ENCODE peak calls at places on chromosomes 3 and 15, in six cellular contexts. One of them, this sample, is unnamed.

GRCh38 chr3:24520941-24521305 is 26.3 kb upstream of the THRB start:
- DNase-seq in uterus: no peak
- DNase-seq in tibial artery: no peak
- DNase-seq in brain microvascular endothelial cell: no peak
- DNase-seq in cardiac fibroblast: no peak
- DNase-seq in NB4: no peak
- DNase-seq in this sample: no peak

GRCh38 chr3:113161661-113162060 is 49.7 kb upstream of the BOC start:
- DNase-seq in uterus: no peak
- DNase-seq in tibial artery: no peak
- DNase-seq in brain microvascular endothelial cell: no peak
- DNase-seq in cardiac fibroblast: no peak
- DNase-seq in NB4: no peak
- DNase-seq in this sample: no peak

GRCh38 chr15:69713726-69714559 is 261.3 kb downstream of the RPLP1 start:
- DNase-seq in uterus: no peak
- DNase-seq in tibial artery: no peak
- DNase-seq in brain microvascular endothelial cell: no peak
- DNase-seq in cardiac fibroblast: no peak
- DNase-seq in NB4: peak
- DNase-seq in this sample: no peak

GRCh38 chr3:126290325-126290724 is 66.9 kb downstream of the KLF15 start:
- DNase-seq in uterus: no peak
- DNase-seq in tibial artery: no peak
- DNase-seq in brain microvascular endothelial cell: no peak
- DNase-seq in cardiac fibroblast: no peak
- DNase-seq in NB4: no peak
- DNase-seq in this sample: no peak

GRCh38 chr3:139982404-139982803 is 47.4 kb downstream of the CLSTN2 start:
- DNase-seq in uterus: no peak
- DNase-seq in tibial artery: no peak
- DNase-seq in brain microvascular endothelial cell: no peak
- DNase-seq in cardiac fibroblast: peak
- DNase-seq in NB4: peak
- DNase-seq in this sample: no peak

GRCh38 chr3:48187579-48188265 is 495 bp downstream of the CDC25A start:
- DNase-seq in uterus: peak
- DNase-seq in tibial artery: peak
- DNase-seq in brain microvascular endothelial cell: no peak
- DNase-seq in cardiac fibroblast: peak
- DNase-seq in NB4: no peak
- DNase-seq in this sample: peak

GRCh38 chr3:135887220-135887619 is 78.3 kb upstream of the PPP2R3A start:
- DNase-seq in uterus: no peak
- DNase-seq in tibial artery: no peak
- DNase-seq in brain microvascular endothelial cell: no peak
- DNase-seq in cardiac fibroblast: no peak
- DNase-seq in NB4: no peak
- DNase-seq in this sample: no peak

GRCh38 chr15:80619677-80620076 is 75.4 kb upstream of the ABHD17C start:
- DNase-seq in uterus: no peak
- DNase-seq in tibial artery: no peak
- DNase-seq in brain microvascular endothelial cell: no peak
- DNase-seq in cardiac fibroblast: peak
- DNase-seq in NB4: peak
- DNase-seq in this sample: peak

GRCh38 chr3:16239082-16239770 is 25.5 kb downstream of the DPH3 start:
- DNase-seq in uterus: no peak
- DNase-seq in tibial artery: no peak
- DNase-seq in brain microvascular endothelial cell: no peak
- DNase-seq in cardiac fibroblast: peak
- DNase-seq in NB4: no peak
- DNase-seq in this sample: no peak

GRCh38 chr3:24683511-24684384 is 189.1 kb upstream of the THRB start:
- DNase-seq in uterus: no peak
- DNase-seq in tibial artery: no peak
- DNase-seq in brain microvascular endothelial cell: peak
- DNase-seq in cardiac fibroblast: peak
- DNase-seq in NB4: peak
- DNase-seq in this sample: peak

GRCh38 chr3:60752800-60753199 is 498.5 kb downstream of the FHIT start:
- DNase-seq in uterus: no peak
- DNase-seq in tibial artery: no peak
- DNase-seq in brain microvascular endothelial cell: no peak
- DNase-seq in cardiac fibroblast: no peak
- DNase-seq in NB4: no peak
- DNase-seq in this sample: peak

GRCh38 chr3:185316740-185317407 is 46.1 kb upstream of the MAP3K13 start:
- DNase-seq in uterus: no peak
- DNase-seq in tibial artery: no peak
- DNase-seq in brain microvascular endothelial cell: peak
- DNase-seq in cardiac fibroblast: peak
- DNase-seq in NB4: peak
- DNase-seq in this sample: peak

GRCh38 chr3:52292247-52293065 is 4.8 kb downstream of the GLYCTK start:
- DNase-seq in uterus: no peak
- DNase-seq in tibial artery: no peak
- DNase-seq in brain microvascular endothelial cell: no peak
- DNase-seq in cardiac fibroblast: no peak
- DNase-seq in NB4: no peak
- DNase-seq in this sample: no peak

GRCh38 chr3:124700880-124701684 is 29.2 kb upstream of the UMPS start:
- DNase-seq in uterus: no peak
- DNase-seq in tibial artery: no peak
- DNase-seq in brain microvascular endothelial cell: peak
- DNase-seq in cardiac fibroblast: peak
- DNase-seq in NB4: no peak
- DNase-seq in this sample: no peak

GRCh38 chr15:30985081-30985531 is 6.3 kb downstream of the MTMR10 start:
- DNase-seq in uterus: no peak
- DNase-seq in tibial artery: no peak
- DNase-seq in brain microvascular endothelial cell: no peak
- DNase-seq in cardiac fibroblast: peak
- DNase-seq in NB4: no peak
- DNase-seq in this sample: peak

GRCh38 chr3:7144696-7145308 is 283.9 kb downstream of the GRM7 start:
- DNase-seq in uterus: no peak
- DNase-seq in tibial artery: no peak
- DNase-seq in brain microvascular endothelial cell: no peak
- DNase-seq in cardiac fibroblast: peak
- DNase-seq in NB4: peak
- DNase-seq in this sample: no peak

GRCh38 chr3:98329392-98330124 is 24.1 kb upstream of the OR5K4 start:
- DNase-seq in uterus: no peak
- DNase-seq in tibial artery: no peak
- DNase-seq in brain microvascular endothelial cell: peak
- DNase-seq in cardiac fibroblast: peak
- DNase-seq in NB4: peak
- DNase-seq in this sample: peak

GRCh38 chr3:100354850-100355249 is 20.3 kb downstream of the NIT2 start:
- DNase-seq in uterus: no peak
- DNase-seq in tibial artery: no peak
- DNase-seq in brain microvascular endothelial cell: peak
- DNase-seq in cardiac fibroblast: peak
- DNase-seq in NB4: no peak
- DNase-seq in this sample: peak

GRCh38 chr3:149792485-149793270 is at the start of gene ANKUB1:
- DNase-seq in uterus: no peak
- DNase-seq in tibial artery: no peak
- DNase-seq in brain microvascular endothelial cell: no peak
- DNase-seq in cardiac fibroblast: no peak
- DNase-seq in NB4: no peak
- DNase-seq in this sample: no peak

GRCh38 chr3:66302288-66302687 is 81.5 kb downstream of the SLC25A26 start:
- DNase-seq in uterus: no peak
- DNase-seq in tibial artery: no peak
- DNase-seq in brain microvascular endothelial cell: peak
- DNase-seq in cardiac fibroblast: no peak
- DNase-seq in NB4: no peak
- DNase-seq in this sample: no peak
- TF ChIP-seq CTCF in uterus: no peak
- TF ChIP-seq CTCF in tibial artery: no peak
- TF ChIP-seq CTCF in brain microvascular endothelial cell: no peak
- TF ChIP-seq CTCF in cardiac fibroblast: no peak
- TF ChIP-seq CTCF in NB4: no peak
- TF ChIP-seq CTCF in this sample: no peak

GRCh38 chr15:41215708-41216107 is 14.8 kb downstream of the EXD1 start:
- DNase-seq in uterus: no peak
- DNase-seq in tibial artery: no peak
- DNase-seq in brain microvascular endothelial cell: no peak
- DNase-seq in cardiac fibroblast: no peak
- DNase-seq in NB4: peak
- DNase-seq in this sample: no peak

GRCh38 chr15:41219381-41219780 is 11.2 kb downstream of the EXD1 start:
- DNase-seq in uterus: no peak
- DNase-seq in tibial artery: no peak
- DNase-seq in brain microvascular endothelial cell: no peak
- DNase-seq in cardiac fibroblast: no peak
- DNase-seq in NB4: no peak
- DNase-seq in this sample: no peak

GRCh38 chr15:41218851-41219250 is 11.7 kb downstream of the EXD1 start:
- DNase-seq in uterus: no peak
- DNase-seq in tibial artery: no peak
- DNase-seq in brain microvascular endothelial cell: no peak
- DNase-seq in cardiac fibroblast: no peak
- DNase-seq in NB4: no peak
- DNase-seq in this sample: no peak
- H3K4me3 ChIP-seq in uterus: no peak
- H3K4me3 ChIP-seq in tibial artery: no peak
- H3K4me3 ChIP-seq in brain microvascular endothelial cell: no peak
- H3K4me3 ChIP-seq in cardiac fibroblast: no peak
- H3K4me3 ChIP-seq in NB4: no peak
- H3K4me3 ChIP-seq in this sample: no peak

GRCh38 chr3:101676765-101677435 is at the start of gene ZBTB11:
- DNase-seq in uterus: peak
- DNase-seq in tibial artery: peak
- DNase-seq in brain microvascular endothelial cell: peak
- DNase-seq in cardiac fibroblast: peak
- DNase-seq in NB4: peak
- DNase-seq in this sample: peak

GRCh38 chr3:101680466-101680865 is 3.5 kb upstream of the ZBTB11 start:
- DNase-seq in uterus: no peak
- DNase-seq in tibial artery: no peak
- DNase-seq in brain microvascular endothelial cell: no peak
- DNase-seq in cardiac fibroblast: no peak
- DNase-seq in NB4: no peak
- DNase-seq in this sample: no peak

GRCh38 chr3:101675709-101676218 is 1.2 kb downstream of the ZBTB11 start:
- DNase-seq in uterus: peak
- DNase-seq in tibial artery: no peak
- DNase-seq in brain microvascular endothelial cell: no peak
- DNase-seq in cardiac fibroblast: no peak
- DNase-seq in NB4: no peak
- DNase-seq in this sample: no peak

GRCh38 chr3:101676219-101676764 is 640 bp downstream of the ZBTB11 start:
- DNase-seq in uterus: peak
- DNase-seq in tibial artery: peak
- DNase-seq in brain microvascular endothelial cell: peak
- DNase-seq in cardiac fibroblast: peak
- DNase-seq in NB4: peak
- DNase-seq in this sample: peak

DNA sequence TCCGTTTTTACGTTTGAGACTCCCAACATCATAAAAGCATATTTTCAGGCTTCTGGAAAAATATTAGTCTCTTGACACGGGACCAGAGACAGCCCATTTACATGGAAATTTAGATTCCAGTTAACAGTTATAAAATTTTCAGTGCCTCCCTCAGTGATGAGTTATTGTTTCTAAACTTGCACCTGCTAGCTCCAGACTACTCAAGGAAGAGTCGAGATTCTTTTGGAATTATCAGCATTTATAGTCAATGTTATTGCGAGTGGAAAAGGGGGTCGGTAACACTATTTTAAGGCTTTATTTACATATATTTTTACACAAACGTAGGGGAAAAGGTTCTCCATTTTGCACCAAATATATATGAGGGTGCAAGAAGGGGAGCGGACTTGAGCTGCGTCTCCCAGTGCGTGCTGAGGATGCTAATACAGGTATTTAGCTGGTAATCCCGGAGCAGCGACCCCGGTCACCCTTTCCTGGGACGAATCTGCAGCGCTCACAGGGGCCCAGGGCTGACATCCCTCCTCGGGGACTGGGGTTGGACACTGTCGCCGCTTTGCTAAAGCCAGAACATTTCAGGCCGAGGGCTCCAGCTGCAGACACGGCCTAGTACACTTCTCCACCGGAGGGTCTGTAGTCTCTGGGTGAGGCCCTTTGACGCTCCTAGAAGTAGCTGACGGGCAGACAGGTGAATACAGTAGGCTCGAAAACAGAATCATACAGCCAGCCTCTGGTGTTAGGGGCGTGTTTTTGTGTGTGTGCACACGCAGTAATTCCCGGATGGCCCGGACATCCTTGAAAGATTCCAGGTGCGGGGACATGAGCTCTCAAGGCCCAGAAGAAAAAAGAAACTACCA is 729 bp upstream of the ZBTB11 start:
- DNase-seq in uterus: peak
- DNase-seq in tibial artery: peak
- DNase-seq in brain microvascular endothelial cell: no peak
- DNase-seq in cardiac fibroblast: no peak
- DNase-seq in NB4: peak
- DNase-seq in this sample: no peak
- TF ChIP-seq CTCF in uterus: no peak
- TF ChIP-seq CTCF in tibial artery: no peak
- TF ChIP-seq CTCF in brain microvascular endothelial cell: no peak
- TF ChIP-seq CTCF in cardiac fibroblast: no peak
- TF ChIP-seq CTCF in NB4: no peak
- TF ChIP-seq CTCF in this sample: no peak

GRCh38 chr3:138598534-138598933 is 4.5 kb upstream of the CEP70 start:
- DNase-seq in uterus: no peak
- DNase-seq in tibial artery: no peak
- DNase-seq in brain microvascular endothelial cell: no peak
- DNase-seq in cardiac fibroblast: no peak
- DNase-seq in NB4: no peak
- DNase-seq in this sample: no peak

GRCh38 chr3:138594150-138594934 is at the start of gene CEP70:
- DNase-seq in uterus: peak
- DNase-seq in tibial artery: peak
- DNase-seq in brain microvascular endothelial cell: peak
- DNase-seq in cardiac fibroblast: peak
- DNase-seq in NB4: peak
- DNase-seq in this sample: peak

GRCh38 chr3:138591392-138591791 is 2.7 kb downstream of the CEP70 start:
- DNase-seq in uterus: no peak
- DNase-seq in tibial artery: no peak
- DNase-seq in brain microvascular endothelial cell: no peak
- DNase-seq in cardiac fibroblast: no peak
- DNase-seq in NB4: no peak
- DNase-seq in this sample: no peak

GRCh38 chr3:138593488-138594149 is 441 bp downstream of the CEP70 start:
- DNase-seq in uterus: no peak
- DNase-seq in tibial artery: no peak
- DNase-seq in brain microvascular endothelial cell: no peak
- DNase-seq in cardiac fibroblast: peak
- DNase-seq in NB4: no peak
- DNase-seq in this sample: no peak

DNA sequence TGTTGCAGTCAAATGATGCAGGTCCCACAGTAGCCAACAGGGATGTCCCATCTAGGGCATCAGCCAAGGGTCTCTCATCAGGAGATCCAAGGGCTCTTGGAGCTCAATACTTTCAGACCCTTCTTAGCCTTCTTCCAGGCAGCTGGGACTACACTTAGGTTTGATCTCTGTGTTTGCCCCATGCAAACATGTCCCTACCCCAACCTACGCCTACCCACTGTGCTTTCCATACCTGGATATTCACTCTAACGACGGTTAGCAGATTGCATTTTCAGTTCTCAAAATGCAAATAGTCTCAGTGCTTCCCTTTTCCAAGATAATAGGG is 837 bp upstream of the CEP70 start:
- DNase-seq in uterus: no peak
- DNase-seq in tibial artery: no peak
- DNase-seq in brain microvascular endothelial cell: no peak
- DNase-seq in cardiac fibroblast: no peak
- DNase-seq in NB4: no peak
- DNase-seq in this sample: no peak
- H3K4me3 ChIP-seq in uterus: no peak
- H3K4me3 ChIP-seq in tibial artery: peak
- H3K4me3 ChIP-seq in brain microvascular endothelial cell: no peak
- H3K4me3 ChIP-seq in cardiac fibroblast: no peak
- H3K4me3 ChIP-seq in NB4: no peak
- H3K4me3 ChIP-seq in this sample: peak

This sample was measured in fibroblast of villous mesenchyme.